ENCODE peak calls at places on chromosomes 12 and 14, in six cellular contexts. G is K562, A is A549, M is endothelial cell of umbilical vein, H is HepG2, K is GM12878. X is an unnamed sample.

GRCh38 chr12:112025808-112026375 is 12.7 kb downstream of the ERP29 start:
- DNase-seq in G (no peak), M (peak; percentile 28), K (no peak), A (no peak), H (no peak), X (no peak)

GRCh38 chr14:68683326-68683725 is 109.5 kb downstream of the ZFP36L1 start:
- DNase-seq in K (no peak), A (no peak), G (no peak), H (no peak), M (no peak), X (peak; percentile 75)

GRCh38 chr12:7678744-7679143 is 13.0 kb upstream of the APOBEC1 start:
- DNase-seq in H (no peak), M (peak; percentile 23), G (no peak), A (peak; percentile 33), K (no peak), X (peak; percentile 52)

GRCh38 chr12:58871557-58871956 is 48.7 kb downstream of the LRIG3 start:
- DNase-seq in G (no peak), M (no peak), A (no peak), H (no peak), K (no peak), X (no peak)

GRCh38 chr12:47883663-47884195 is 21.1 kb downstream of the VDR start:
- DNase-seq in G (no peak), M (no peak), A (no peak), H (no peak), K (no peak), X (no peak)

GRCh38 chr14:75427482-75428229 is at the start of gene JDP2:
- DNase-seq in A (peak; percentile 80), K (no peak), G (peak; percentile 66), H (peak; percentile 60), M (peak; percentile 57), X (peak; percentile 92)

GRCh38 chr12:19287302-19287701 is 152.0 kb upstream of the AEBP2 start:
- DNase-seq in A (no peak), M (no peak), K (no peak), H (no peak), G (no peak), X (no peak)

GRCh38 chr12:58285551-58285950 is 344.2 kb downstream of the ATP23 start:
- DNase-seq in M (no peak), A (no peak), K (no peak), G (no peak), H (no peak), X (no peak)

GRCh38 chr14:68675233-68675577 is 117.7 kb downstream of the ZFP36L1 start:
- DNase-seq in A (no peak), H (peak; percentile 6), K (no peak), G (no peak), M (peak; percentile 55), X (no peak)

GRCh38 chr14:54652188-54652889 is 85.4 kb downstream of the SAMD4A start:
- DNase-seq in M (peak; percentile 96), K (no peak), H (peak; percentile 91), G (no peak), A (peak; percentile 94), X (no peak)
- TF ChIP-seq MYC in M (peak; percentile 18), K (no peak), H (no peak), G (no peak), A (no peak), X (no peak)

DNA sequence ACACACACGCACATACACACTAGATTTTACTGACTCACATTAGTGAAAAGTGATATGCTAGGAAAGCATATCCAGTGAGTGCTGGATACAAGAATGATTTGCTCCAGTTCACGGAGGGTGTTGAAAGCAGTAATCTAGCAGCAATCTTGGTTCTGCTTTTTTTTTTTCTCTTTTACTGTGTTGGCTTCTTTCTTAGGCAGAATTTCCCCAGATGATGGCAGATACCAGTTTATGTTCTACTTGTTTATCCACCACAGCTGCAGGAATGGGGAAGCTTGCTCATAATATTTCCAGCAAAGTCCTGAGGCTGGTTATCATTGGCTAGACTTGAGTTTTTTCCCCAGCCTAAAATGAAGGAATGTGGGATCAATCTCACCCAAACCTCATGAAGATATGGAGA is 277.7 kb downstream of the SNAPC1 start:
- DNase-seq in G (no peak), A (no peak), M (no peak), H (no peak), K (no peak), X (no peak)
- TF ChIP-seq MAX in G (no peak), A (no peak), M (no peak), H (no peak), K (no peak), X (no peak)

GRCh38 chr12:79592865-79593264 is 97.9 kb downstream of the PAWR start:
- DNase-seq in M (no peak), H (no peak), K (no peak), G (no peak), A (no peak), X (no peak)
- TF ChIP-seq MYC in M (no peak), H (no peak), K (no peak), G (no peak), A (no peak), X (no peak)

DNA sequence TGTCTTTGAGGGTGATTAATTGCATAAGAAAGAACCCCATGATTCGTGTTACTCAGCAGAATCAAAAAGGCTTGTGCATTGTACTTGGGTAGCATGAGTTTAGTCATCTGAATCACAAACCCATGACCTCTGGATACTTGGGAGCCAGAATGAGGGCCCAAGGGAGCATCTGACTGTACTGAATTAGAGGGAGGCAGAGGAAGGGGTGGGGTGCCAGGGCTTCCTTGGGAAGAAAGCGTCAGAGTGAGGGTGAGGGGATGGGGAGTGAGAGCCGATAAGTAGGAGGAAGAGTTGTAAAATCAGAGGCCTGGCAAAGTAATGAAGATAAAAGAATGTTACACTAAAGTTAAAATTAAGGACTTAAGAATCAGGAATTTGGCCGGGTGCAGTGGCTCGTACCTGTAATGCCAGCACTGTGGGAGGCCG is 29.8 kb downstream of the GPRC5D start:
- DNase-seq in G (no peak), M (peak; percentile 65), K (no peak), H (no peak), A (peak; percentile 56), X (no peak)
- TF ChIP-seq MAX in G (no peak), M (no peak), K (no peak), H (no peak), A (no peak), X (no peak)

GRCh38 chr12:123266679-123267277 is 4.9 kb downstream of the CDK2AP1 start:
- DNase-seq in M (no peak), A (no peak), H (no peak), K (no peak), G (no peak), X (no peak)

GRCh38 chr12:123267335-123267920 is 4.2 kb downstream of the CDK2AP1 start:
- DNase-seq in G (no peak), A (no peak), K (no peak), M (no peak), H (no peak), X (no peak)

GRCh38 chr12:123267991-123268843 is 3.4 kb downstream of the CDK2AP1 start:
- DNase-seq in K (no peak), M (peak; percentile 39), G (no peak), A (no peak), H (no peak), X (peak; percentile 56)

GRCh38 chr12:123264642-123265041 is 7.0 kb downstream of the CDK2AP1 start:
- DNase-seq in A (peak; percentile 45), M (no peak), H (peak; percentile 39), K (no peak), G (no peak), X (peak; percentile 63)

GRCh38 chr12:123265851-123266678 is 5.6 kb downstream of the CDK2AP1 start:
- DNase-seq in K (no peak), M (no peak), G (no peak), A (no peak), H (no peak), X (no peak)
- TF ChIP-seq MYC in K (no peak), M (no peak), G (no peak), A (no peak), H (no peak), X (no peak)

GRCh38 chr12:108933950-108934349 is 54.1 kb downstream of the DAO start:
- DNase-seq in H (no peak), A (no peak), G (no peak), M (no peak), K (no peak), X (peak; percentile 25)

GRCh38 chr12:108939594-108939993 is 59.7 kb downstream of the DAO start:
- DNase-seq in K (peak; percentile 21), H (peak; percentile 12), M (peak; percentile 10), G (peak; percentile 16), A (peak; percentile 57), X (peak; percentile 60)

GRCh38 chr12:108935165-108935564 is 55.3 kb downstream of the DAO start:
- DNase-seq in A (no peak), M (no peak), H (no peak), K (peak; percentile 33), G (no peak), X (no peak)

DNA sequence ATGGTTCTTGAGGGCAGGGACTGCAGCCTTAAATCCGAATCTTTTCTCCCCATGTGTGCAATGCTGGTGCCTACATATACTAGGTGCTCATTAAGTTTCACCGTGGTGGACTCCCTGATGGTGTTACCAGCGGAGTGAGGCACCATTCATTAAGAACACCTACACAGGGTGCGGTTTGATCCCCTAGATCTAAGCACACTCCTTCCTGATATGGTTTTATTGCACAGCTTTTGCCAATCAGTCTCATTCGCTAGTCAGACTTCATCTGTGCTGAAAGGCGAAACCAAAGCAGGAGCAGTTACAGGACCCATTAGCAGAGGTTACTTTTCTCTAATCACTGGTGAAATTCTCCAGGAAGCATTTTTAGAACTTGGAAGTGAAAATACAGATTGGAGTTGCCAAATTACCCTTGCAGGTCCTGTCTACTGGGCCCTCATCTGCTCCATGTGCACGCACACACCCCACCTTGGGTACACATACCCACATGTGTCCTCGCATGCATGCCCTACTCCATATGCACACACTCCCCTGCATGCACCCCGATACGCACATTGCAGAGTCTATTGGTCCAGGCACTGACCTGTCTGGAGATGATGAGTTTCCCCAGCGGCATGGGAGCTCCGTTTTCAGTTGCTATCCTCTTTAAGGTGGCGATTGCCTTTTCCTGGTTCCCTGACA is 58.5 kb downstream of the DAO start:
- DNase-seq in M (no peak), H (no peak), K (no peak), A (no peak), G (no peak), X (no peak)
- TF ChIP-seq MAX in M (no peak), H (no peak), K (no peak), A (no peak), G (no peak), X (no peak)

DNA sequence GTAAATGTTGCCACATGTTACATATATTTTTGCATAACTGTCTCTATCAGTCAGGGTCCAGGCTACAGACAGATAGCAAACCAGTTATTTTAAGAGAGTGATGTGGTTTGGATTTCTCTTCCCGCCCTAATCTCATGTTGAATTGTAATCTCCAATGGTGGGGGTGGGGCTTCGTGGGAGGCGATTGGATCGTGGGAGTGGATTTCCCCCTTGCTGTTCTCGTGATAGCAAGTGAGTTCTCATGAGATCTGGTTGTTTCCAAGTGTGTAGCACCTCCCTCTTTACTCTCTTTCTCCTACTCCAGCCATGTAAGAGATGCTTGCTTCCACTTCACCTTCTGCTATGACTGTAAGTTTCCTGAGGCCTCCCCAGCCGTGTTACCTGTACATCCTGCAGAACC is 704.2 kb upstream of the TBX3 start:
- DNase-seq in A (no peak), M (no peak), G (no peak), K (no peak), H (no peak), X (no peak)
- TF ChIP-seq MYC in A (no peak), M (no peak), G (no peak), K (no peak), H (no peak), X (no peak)

X was measured in NB4.